ENCODE peak calls at places on chromosomes 2 and 18, in nine cellular contexts. W is GM23338; R is left ventricle myocardium inferior; H is psoas muscle; V is neural progenitor cell; E is HCT116; N is brain microvascular endothelial cell; L is uterus; Z is CD8-positive, alpha-beta memory T cell. I is an unnamed sample.

GRCh38 chr2:235496239-235496621 is 2.4 kb downstream of the AGAP1 start:
- DNase-seq in W (no peak), R (no peak), H (no peak), V (no peak), E (no peak), N (peak; percentile 11), L (no peak), Z (no peak), I (peak; percentile 78)

GRCh38 chr2:65450395-65450794 is 18.0 kb upstream of the SPRED2 start:
- DNase-seq in W (no peak), R (no peak), H (no peak), V (no peak), E (no peak), N (no peak), L (no peak), Z (no peak), I (no peak)

GRCh38 chr18:950882-951539 is 46.3 kb downstream of the ADCYAP1 start:
- DNase-seq in W (no peak), R (no peak), H (no peak), V (no peak), E (no peak), N (no peak), L (no peak), Z (no peak), I (no peak)

GRCh38 chr2:120868366-120868765 is 132.7 kb downstream of the GLI2 start:
- DNase-seq in W (no peak), R (no peak), H (peak; percentile 27), V (no peak), E (no peak), N (no peak), L (no peak), Z (no peak), I (no peak)

GRCh38 chr2:38602136-38602731 is 494 bp downstream of the HNRNPLL start:
- DNase-seq in W (peak; percentile 57), R (peak; percentile 35), H (peak; percentile 69), V (peak; percentile 69), E (no peak), N (no peak), L (peak; percentile 46), Z (peak; percentile 58), I (peak; percentile 13)

GRCh38 chr2:41710944-41711343 is 336.9 kb upstream of the PKDCC start:
- DNase-seq in W (no peak), R (no peak), H (no peak), V (no peak), E (no peak), N (no peak), L (no peak), Z (no peak), I (no peak)

GRCh38 chr2:16950436-16950835 is 284.8 kb upstream of the CYRIA start:
- DNase-seq in W (no peak), R (no peak), H (no peak), V (no peak), E (no peak), N (no peak), L (no peak), Z (no peak), I (no peak)

GRCh38 chr2:120539937-120540718 is 194.2 kb downstream of the INHBB start:
- DNase-seq in W (peak; percentile 36), R (peak; percentile 66), H (peak; percentile 96), V (peak; percentile 23), E (no peak), N (peak; percentile 85), L (peak; percentile 49), Z (no peak), I (peak; percentile 92)

GRCh38 chr2:204452464-204453023 is 92.7 kb upstream of the PARD3B start:
- DNase-seq in W (peak; percentile 60), R (no peak), H (no peak), V (peak; percentile 73), E (peak; percentile 23), N (peak; percentile 99), L (peak; percentile 42), Z (no peak), I (peak; percentile 86)

GRCh38 chr2:10909050-10909995 is 2.4 kb upstream of the KCNF1 start:
- DNase-seq in W (peak; percentile 87), R (no peak), H (no peak), V (peak; percentile 76), E (peak; percentile 35), N (no peak), L (no peak), Z (no peak), I (no peak)

GRCh38 chr2:109373791-109374547 is 239.8 kb downstream of the SEPTIN10 start:
- DNase-seq in W (no peak), R (no peak), H (no peak), V (no peak), E (no peak), N (no peak), L (peak; percentile 8), Z (peak; percentile 33), I (no peak)

GRCh38 chr2:2054363-2054882 is 276.7 kb downstream of the MYT1L start:
- DNase-seq in W (no peak), R (no peak), H (no peak), V (no peak), E (no peak), N (no peak), L (no peak), Z (no peak), I (no peak)

GRCh38 chr2:164696634-164697033 is 75.4 kb upstream of the GRB14 start:
- DNase-seq in W (peak; percentile 44), R (no peak), H (no peak), V (no peak), E (no peak), N (no peak), L (no peak), Z (no peak), I (no peak)

DNA sequence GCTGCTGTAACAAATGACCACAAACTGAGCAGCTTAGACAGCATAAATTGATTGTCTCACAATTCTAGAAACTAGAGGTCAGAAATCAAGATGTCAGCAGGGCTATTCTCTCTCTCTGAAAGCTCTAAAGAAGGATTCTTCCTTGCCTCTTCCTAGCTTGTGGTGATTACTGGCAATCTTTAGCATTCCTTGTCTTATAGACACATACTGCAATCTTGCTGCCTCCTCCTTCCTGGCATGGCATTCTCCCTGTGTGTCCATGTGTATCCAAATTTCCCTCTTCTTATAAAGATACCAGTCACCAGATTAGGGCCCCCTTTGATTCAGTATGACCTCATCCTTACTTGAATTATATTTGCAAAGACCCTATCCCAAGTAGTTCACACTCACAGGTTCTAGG is 2.3 kb downstream of the ASB3 start:
- DNase-seq in W (no peak), R (no peak), H (no peak), V (no peak), E (no peak), N (no peak), L (no peak), Z (no peak), I (no peak)
- H3K4me3 ChIP-seq in W (peak overlapping the region; percentile 96), R (no peak overlapping the region), H (no peak overlapping the region), V (peak overlapping the region; percentile 75), E (no peak overlapping the region), N (no peak overlapping the region), L (no peak overlapping the region), Z (no peak overlapping the region), I (no peak overlapping the region)

DNA sequence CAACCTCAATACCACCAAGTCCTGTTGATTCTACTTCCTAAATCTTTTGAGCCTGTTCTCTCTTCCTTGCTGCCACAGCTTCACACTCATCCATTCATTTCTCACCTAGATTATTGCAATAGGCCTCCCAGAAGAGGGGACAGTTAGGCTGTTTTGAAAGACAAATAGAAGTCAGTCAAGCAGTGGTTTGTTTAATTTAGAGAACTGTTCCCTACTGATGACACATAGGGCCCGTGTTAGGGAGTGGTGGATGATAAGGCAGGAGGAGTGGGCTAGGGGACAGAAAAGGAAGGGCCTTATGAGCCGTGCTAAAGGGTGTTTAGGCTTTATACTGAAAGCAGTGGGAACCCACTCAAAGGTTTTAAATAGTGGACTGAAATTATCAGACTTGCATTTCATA is 59.6 kb upstream of the ZFP36L2 start:
- DNase-seq in W (no peak), R (no peak), H (no peak), V (no peak), E (no peak), N (no peak), L (peak; percentile 2), Z (no peak), I (no peak)
- H3K36me3 ChIP-seq in W (peaks cover 13% of the 10 kb centered on the region), R (peaks cover 83% of the 10 kb centered on the region), H (peaks cover 6% of the 10 kb centered on the region), V (peaks cover 8% of the 10 kb centered on the region), E (peaks cover 32% of the 10 kb centered on the region), N (peaks cover 20% of the 10 kb centered on the region), L (no peaks in the 10 kb centered on the region), Z (peaks cover 53% of the 10 kb centered on the region), I (peaks cover 49% of the 10 kb centered on the region)

DNA sequence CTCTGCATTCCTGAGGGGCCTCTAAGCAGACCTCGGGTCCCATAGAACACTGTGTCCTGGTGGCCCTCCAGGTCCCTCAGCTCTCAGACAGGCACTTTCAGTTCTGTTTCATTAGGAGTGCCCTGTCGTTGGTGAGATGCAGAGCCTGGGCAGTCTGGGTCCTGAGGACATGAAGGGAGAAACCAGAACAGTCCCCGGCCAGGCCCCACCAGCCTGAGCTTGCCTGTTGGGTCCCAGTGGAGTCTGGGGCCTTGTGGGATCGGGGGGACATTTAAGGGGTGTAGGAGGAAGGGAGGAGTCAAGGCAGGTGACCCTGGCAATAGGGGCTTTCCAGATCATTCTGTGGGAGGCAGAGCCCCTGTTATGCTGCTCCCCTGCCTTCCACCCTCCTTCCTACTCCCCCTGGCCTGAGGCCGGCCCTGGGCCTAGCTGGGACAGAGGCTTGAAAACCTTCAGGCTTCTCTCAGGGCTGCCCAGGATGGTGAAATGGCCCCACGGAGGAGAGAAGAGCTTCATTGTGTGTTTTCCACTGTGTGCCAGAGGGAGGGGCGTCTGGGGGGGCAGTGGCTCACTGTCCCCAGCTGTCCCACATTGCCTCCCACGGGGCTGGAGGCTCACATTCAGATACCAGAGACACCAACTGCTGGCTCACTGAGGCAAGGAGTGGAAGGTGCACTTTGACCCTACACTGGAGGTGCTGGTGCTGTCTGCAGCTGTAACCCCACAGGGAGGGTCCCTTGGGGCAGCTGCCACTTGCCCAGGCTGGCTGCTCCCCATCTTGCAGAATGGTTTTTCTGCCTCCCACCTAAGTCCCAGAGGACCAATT is 26.6 kb upstream of the CATIP start:
- DNase-seq in W (no peak), R (no peak), H (no peak), V (no peak), E (no peak), N (no peak), L (no peak), Z (no peak), I (no peak)
- H3K27me3 ChIP-seq in W (no peaks in the 10 kb centered on the region), R (no peaks in the 10 kb centered on the region), H (no peaks in the 10 kb centered on the region), V (no peaks in the 10 kb centered on the region), E (no peaks in the 10 kb centered on the region), N (no peaks in the 10 kb centered on the region), L (no peaks in the 10 kb centered on the region), Z (no peaks in the 10 kb centered on the region), I (no peaks in the 10 kb centered on the region)

DNA sequence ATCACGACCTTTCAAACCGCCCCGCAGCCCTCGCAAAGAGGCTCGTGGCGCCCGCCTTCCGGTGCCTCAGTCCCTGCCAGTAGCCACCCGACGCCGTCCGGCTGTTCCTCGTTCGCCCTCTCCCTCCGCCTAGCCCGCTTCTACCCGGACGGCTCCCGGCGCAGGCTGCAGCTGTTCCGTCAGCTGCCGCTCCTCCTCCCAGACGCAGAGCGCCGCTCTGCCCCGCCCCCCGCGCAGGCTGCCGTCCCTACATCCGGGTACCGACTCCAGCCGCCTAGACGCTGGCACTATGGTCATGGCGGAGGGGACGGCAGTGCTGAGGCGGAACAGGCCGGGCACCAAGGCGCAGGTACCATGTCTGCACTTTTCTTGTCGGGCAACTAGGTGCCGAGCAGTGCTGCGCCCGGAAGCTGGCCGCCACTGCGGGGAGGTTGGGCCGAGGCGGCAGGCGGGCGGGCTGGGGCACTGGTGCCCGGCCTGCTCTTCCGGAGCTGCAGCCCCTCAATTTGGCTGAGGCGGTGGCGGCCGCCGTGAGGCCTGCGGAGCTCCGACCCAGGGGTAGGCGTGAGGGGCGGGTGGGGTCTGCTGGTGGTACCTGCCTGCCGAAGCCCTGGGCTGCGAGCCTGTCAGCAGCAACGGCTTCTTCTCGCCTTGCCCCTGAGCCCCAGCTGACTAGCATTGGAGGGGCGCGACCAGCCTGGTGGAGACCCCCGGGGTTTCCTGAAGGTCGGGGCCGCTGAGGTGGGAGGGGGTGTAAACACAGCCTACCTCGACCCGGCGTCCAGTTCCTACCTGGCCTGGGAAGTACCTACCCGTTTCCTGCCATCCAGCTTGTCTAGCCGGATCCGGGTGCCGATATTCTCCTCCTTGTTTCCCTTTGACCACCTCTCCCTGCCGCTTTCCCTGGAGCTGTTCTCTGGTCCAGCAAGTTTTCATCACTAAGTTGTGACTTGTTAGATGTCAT is at the start of gene MOB4:
- DNase-seq in W (peak; percentile 98), R (peak; percentile 96), H (peak; percentile 98), V (peak; percentile 98), E (peak; percentile 86), N (peak; percentile 88), L (peak; percentile 92), Z (peak; percentile 96), I (peak; percentile 93)
- H3K4me3 ChIP-seq in W (peak within 1 kb of the TSS; percentile 86), R (peak within 1 kb of the TSS; percentile 95), H (peak within 1 kb of the TSS; percentile 87), V (peak within 1 kb of the TSS; percentile 80), E (peak within 1 kb of the TSS; percentile 93), N (peak within 1 kb of the TSS; percentile 92), L (peak within 1 kb of the TSS; percentile 80), Z (peak within 1 kb of the TSS; percentile 91), I (peak within 1 kb of the TSS; percentile 98)